ENCODE peak calls at places on chromosomes 13 and 19, in four cellular contexts. C, L, S and O are unnamed samples.

GRCh38 chr13:77345150-77345780 is 18.4 kb upstream of the MYCBP2 start:
- DNase-seq in L (no peak), C (peak; percentile 20), S (no peak), O (no peak)

GRCh38 chr19:44839272-44839671 is 6.8 kb upstream of the NECTIN2 start:
- DNase-seq in S (no peak), L (peak; percentile 18), C (no peak), O (no peak)

GRCh38 chr13:46100191-46100877 is 4.5 kb downstream of the CPB2 start:
- DNase-seq in S (no peak), C (peak; percentile 2), L (no peak), O (no peak)

GRCh38 chr13:30165791-30166190 is 141.6 kb downstream of the KATNAL1 start:
- DNase-seq in L (peak; percentile 41), S (no peak), C (no peak), O (no peak)

GRCh38 chr13:112893570-112894422 is 75.2 kb upstream of the MCF2L start:
- DNase-seq in C (no peak), S (no peak), L (peak; percentile 74), O (peak; percentile 41)

GRCh38 chr13:97332725-97333124 is 101.2 kb upstream of the RAP2A start:
- DNase-seq in C (no peak), S (no peak), L (no peak), O (no peak)

GRCh38 chr19:16252459-16253205 is 54.9 kb downstream of the AP1M1 start:
- DNase-seq in S (no peak), C (peak; percentile 74), L (peak; percentile 76), O (peak; percentile 41)

GRCh38 chr19:19866599-19867248 is 1.0 kb downstream of the ZNF253 start:
- DNase-seq in S (no peak), L (peak; percentile 42), C (peak; percentile 84), O (peak; percentile 12)

GRCh38 chr13:57588639-57589038 is 42.9 kb upstream of the PCDH17 start:
- DNase-seq in L (no peak), C (no peak), S (no peak), O (no peak)

GRCh38 chr13:106348032-106348431 is 187.4 kb downstream of the EFNB2 start:
- DNase-seq in L (no peak), S (no peak), C (no peak), O (no peak)

GRCh38 chr19:46124638-46125115 is at the start of gene IGFL3:
- DNase-seq in S (no peak), L (no peak), C (no peak), O (no peak)

GRCh38 chr19:49985926-49986325 is 25.0 kb upstream of the SIGLEC11 start:
- DNase-seq in C (no peak), L (no peak), S (no peak), O (no peak)

GRCh38 chr19:17777840-17778620 is 16.9 kb upstream of the B3GNT3 start:
- DNase-seq in S (no peak), L (peak; percentile 76), C (peak; percentile 79), O (no peak)

GRCh38 chr19:29263305-29264080 is 50.5 kb upstream of the UQCRFS1 start:
- DNase-seq in C (peak; percentile 53), S (no peak), L (peak; percentile 73), O (no peak)

GRCh38 chr19:51347209-51347928 is 5.4 kb upstream of the VSIG10L start:
- DNase-seq in S (no peak), L (no peak), C (no peak), O (no peak)

GRCh38 chr19:2618611-2619010 is 83.9 kb downstream of the GNG7 start:
- DNase-seq in L (peak; percentile 86), C (peak; percentile 71), S (no peak), O (peak; percentile 49)

GRCh38 chr19:35788205-35788960 is 13.0 kb downstream of the ARHGAP33 start:
- DNase-seq in C (no peak), S (no peak), L (no peak), O (no peak)

GRCh38 chr19:38944981-38945506 is 14.3 kb downstream of the MRPS12 start:
- DNase-seq in C (no peak), L (no peak), S (no peak), O (no peak)

GRCh38 chr19:6236310-6237291 is 43.2 kb downstream of the MLLT1 start:
- DNase-seq in L (peak; percentile 76), S (no peak), C (no peak), O (no peak)

DNA sequence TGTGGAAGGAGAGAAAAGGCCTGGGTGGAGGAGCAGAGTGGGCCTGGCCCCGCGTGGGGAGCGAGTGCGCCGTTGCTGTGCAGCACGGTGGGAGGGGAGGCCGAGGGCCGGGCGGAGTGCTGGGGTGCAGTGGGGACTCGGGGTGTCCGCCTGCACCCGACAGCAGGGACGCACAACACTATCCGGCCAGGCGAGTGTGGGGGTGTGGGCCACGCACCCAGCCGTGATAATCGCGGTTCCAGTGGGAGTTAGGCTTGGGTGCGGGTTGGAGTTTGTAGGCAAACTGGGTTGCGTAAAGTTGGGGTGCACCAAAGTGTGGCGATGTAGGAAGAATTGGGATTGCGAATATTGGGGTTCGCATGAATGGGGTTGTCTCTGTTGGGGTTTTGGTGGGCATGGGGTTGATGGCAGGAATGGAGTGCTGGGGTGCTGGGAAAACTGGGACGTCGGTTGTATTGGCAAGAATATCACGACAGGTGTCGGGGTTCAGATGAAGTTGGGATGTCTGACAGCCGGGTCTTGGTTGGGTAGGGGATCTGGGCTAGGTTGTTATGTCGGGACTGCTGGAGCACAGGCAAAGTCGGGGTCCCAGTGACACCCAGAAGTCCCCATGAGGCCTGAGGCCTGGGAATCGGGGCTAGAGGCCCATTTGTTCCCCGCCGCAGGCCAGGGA is 604 bp upstream of the CIRBP start:
- DNase-seq in L (peak; percentile 77), S (no peak), C (no peak), O (peak; percentile 28)
- H3K4me1 ChIP-seq in L (peaks cover 12% of the 10 kb centered on the region), S (peaks cover 74% of the 10 kb centered on the region), C (peaks cover 85% of the 10 kb centered on the region), O (peaks cover 79% of the 10 kb centered on the region)

GRCh38 chr13:98536729-98537128 is 40.2 kb downstream of the STK24 start:
- DNase-seq in L (no peak), S (no peak), C (no peak), O (no peak)

GRCh38 chr13:98533912-98534311 is 43.0 kb downstream of the STK24 start:
- DNase-seq in S (no peak), C (no peak), L (peak; percentile 53), O (no peak)

GRCh38 chr13:98534821-98535220 is 42.1 kb downstream of the STK24 start:
- DNase-seq in C (no peak), L (no peak), S (no peak), O (no peak)

GRCh38 chr13:98537306-98537705 is 39.6 kb downstream of the STK24 start:
- DNase-seq in S (no peak), L (no peak), C (no peak), O (no peak)

DNA sequence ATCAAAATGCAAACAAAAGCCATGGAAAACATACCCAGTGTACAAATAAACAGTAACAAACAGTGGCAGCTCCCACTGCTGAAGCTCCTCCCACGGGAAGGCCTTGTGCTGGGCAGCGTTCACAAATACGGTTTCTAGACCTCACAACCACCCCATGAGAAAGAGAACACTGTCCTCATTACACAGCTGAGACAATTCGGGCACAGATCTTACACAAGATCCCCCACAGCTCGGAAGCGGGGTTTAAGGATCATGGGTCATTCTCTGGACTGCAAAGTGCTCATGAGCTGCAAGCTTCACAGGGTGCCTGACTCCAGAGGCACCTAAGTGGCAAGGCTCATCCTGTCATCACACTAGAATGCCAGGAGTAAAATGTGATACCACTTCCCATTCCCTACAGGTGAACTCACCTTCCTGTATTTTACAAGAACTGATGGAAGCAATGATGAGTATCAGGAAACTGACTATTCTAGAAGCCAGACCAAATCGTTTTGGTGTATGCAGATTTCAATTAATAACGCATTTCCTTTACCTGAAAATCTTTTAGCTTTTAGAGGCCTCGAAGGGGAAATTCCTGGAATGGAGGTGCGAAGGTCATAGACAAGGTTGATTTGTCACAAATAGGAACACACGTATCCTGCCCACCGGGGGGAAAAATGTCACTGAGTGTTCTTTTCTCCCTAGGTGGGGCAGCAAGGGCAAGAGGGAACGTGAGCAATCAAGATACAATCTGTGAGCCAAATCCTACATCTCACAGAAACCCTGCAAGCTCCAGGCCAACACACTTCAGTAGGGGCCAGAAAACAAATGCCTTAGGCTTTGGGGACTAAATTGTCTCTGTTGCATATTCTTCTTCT is 41.2 kb downstream of the STK24 start:
- DNase-seq in L (no peak), C (no peak), S (no peak), O (no peak)
- H3K4me1 ChIP-seq in L (peaks cover 19% of the 10 kb centered on the region), C (no peaks in the 10 kb centered on the region), S (peaks cover 44% of the 10 kb centered on the region), O (peaks cover 5% of the 10 kb centered on the region)

GRCh38 chr19:4748589-4748988 is 24.9 kb upstream of the DPP9 start:
- DNase-seq in C (no peak), S (no peak), L (no peak), O (no peak)

GRCh38 chr19:4749870-4750269 is 26.2 kb upstream of the DPP9 start:
- DNase-seq in L (no peak), C (no peak), S (no peak), O (no peak)

GRCh38 chr19:4745986-4746385 is 22.3 kb upstream of the DPP9 start:
- DNase-seq in L (no peak), S (no peak), C (no peak), O (no peak)

GRCh38 chr19:4744451-4745170 is 21.0 kb upstream of the DPP9 start:
- DNase-seq in C (no peak), L (peak; percentile 62), S (no peak), O (no peak)

DNA sequence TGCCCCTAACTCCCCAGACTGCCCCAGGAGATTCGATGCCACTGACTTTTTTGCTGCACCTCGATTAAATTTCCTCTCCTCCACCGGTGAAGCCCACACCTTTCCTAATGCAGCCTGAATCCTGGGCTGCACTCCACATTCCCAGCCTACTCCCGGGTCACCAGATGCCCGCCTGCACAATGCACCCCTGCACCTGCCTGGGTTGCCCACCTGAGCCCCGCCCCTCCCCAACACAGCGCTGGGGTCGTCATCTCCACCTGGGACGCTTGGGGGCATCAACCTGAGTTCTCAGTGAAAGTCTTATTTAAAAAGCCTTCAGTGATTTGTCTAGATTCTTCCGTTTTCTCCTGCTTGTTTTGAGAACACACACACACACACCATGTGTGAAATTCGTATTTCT is 24.5 kb upstream of the DPP9 start:
- DNase-seq in S (no peak), L (no peak), C (no peak), O (no peak)
- H3K4me1 ChIP-seq in S (peaks cover 5% of the 10 kb centered on the region), L (peaks cover 2% of the 10 kb centered on the region), C (peaks cover 3% of the 10 kb centered on the region), O (no peaks in the 10 kb centered on the region)

GRCh38 chr19:10736916-10737551 is 19.2 kb downstream of the DNM2 start:
- DNase-seq in S (no peak), C (no peak), L (peak; percentile 32), O (no peak)

GRCh38 chr19:10740798-10741197 is 22.9 kb downstream of the DNM2 start:
- DNase-seq in L (no peak), C (no peak), S (no peak), O (no peak)

GRCh38 chr19:10735741-10736140 is 17.9 kb downstream of the DNM2 start:
- DNase-seq in L (no peak), S (no peak), C (no peak), O (no peak)

GRCh38 chr19:10737680-10738079 is 19.8 kb downstream of the DNM2 start:
- DNase-seq in S (no peak), C (peak; percentile 18), L (peak; percentile 14), O (no peak)

DNA sequence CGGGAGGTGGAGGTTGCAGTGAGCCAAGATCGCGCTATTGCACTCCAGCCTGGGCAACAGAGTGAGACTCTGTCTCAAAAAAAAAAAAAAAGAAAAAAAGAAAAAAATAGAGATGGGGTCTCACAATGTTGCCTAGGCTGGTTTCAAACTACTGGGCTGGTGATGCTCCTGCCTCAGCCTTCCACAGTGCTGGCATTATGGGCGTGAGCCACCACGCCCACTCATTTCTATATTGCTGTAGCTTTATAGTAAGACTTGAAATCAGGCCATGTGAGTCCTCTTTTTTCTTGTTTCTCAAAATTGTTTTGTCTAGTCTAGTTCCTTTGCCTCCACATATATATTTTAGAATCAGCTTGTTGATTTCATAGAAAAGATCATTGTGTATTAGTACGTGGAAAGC is 18.3 kb downstream of the DNM2 start:
- DNase-seq in S (no peak), L (no peak), C (no peak), O (no peak)
- H3K4me1 ChIP-seq in S (peaks cover 8% of the 10 kb centered on the region), L (peaks cover 15% of the 10 kb centered on the region), C (peaks cover 53% of the 10 kb centered on the region), O (no peaks in the 10 kb centered on the region)